ENCODE peak calls at places on chromosomes 6 and 20, in six cellular contexts. C, K, H, Z, V and M are unnamed samples.

GRCh38 chr20:19495905-19496703 is 262.0 kb upstream of the RIN2 start:
- DNase-seq in V (no peak), K (no peak), H (no peak), C (no peak), Z (no peak), M (no peak)

GRCh38 chr6:105587349-105588115 is 184.7 kb upstream of the PREP start:
- DNase-seq in H (no peak), K (peak; percentile 66), Z (peak; percentile 5), C (no peak), V (no peak), M (no peak)

GRCh38 chr6:90859056-90859455 is 272.2 kb upstream of the MAP3K7 start:
- DNase-seq in K (no peak), Z (no peak), C (no peak), V (no peak), H (no peak), M (no peak)

GRCh38 chr20:43916875-43917371 is 2.3 kb downstream of the TOX2 start:
- DNase-seq in Z (no peak), V (no peak), H (no peak), C (no peak), K (peak; percentile 49), M (no peak)

GRCh38 chr20:63626424-63627128 is at the start of gene GMEB2:
- DNase-seq in H (peak; percentile 92), V (peak; percentile 78), K (no peak), C (peak; percentile 96), Z (peak; percentile 86), M (no peak)

GRCh38 chr6:33679761-33680160 is 31.7 kb downstream of the UQCC2 start:
- DNase-seq in C (no peak), K (no peak), Z (no peak), H (no peak), V (no peak), M (no peak)

GRCh38 chr20:3825526-3825925 is 5.2 kb downstream of the AP5S1 start:
- DNase-seq in C (no peak), K (no peak), H (no peak), V (no peak), Z (no peak), M (no peak)

GRCh38 chr20:3011752-3012151 is 31.7 kb upstream of the GNRH2 start:
- DNase-seq in Z (no peak), H (no peak), V (no peak), C (no peak), K (no peak), M (no peak)

GRCh38 chr20:36644032-36644712 is 1.8 kb downstream of the SLA2 start:
- DNase-seq in Z (no peak), K (no peak), H (peak; percentile 64), C (no peak), V (no peak), M (peak; percentile 47)

GRCh38 chr6:149423946-149424440 is 23.9 kb downstream of the SUMO4 start:
- DNase-seq in C (no peak), V (no peak), Z (no peak), H (no peak), K (no peak), M (no peak)

GRCh38 chr20:57612916-57613315 is 7.3 kb downstream of the ZBP1 start:
- DNase-seq in Z (no peak), V (no peak), H (no peak), K (no peak), C (no peak), M (no peak)

GRCh38 chr6:6753301-6753700 is 164.8 kb downstream of the LY86 start:
- DNase-seq in C (no peak), H (no peak), K (no peak), V (no peak), Z (no peak), M (no peak)

GRCh38 chr6:41779793-41780622 is at the start of gene FRS3:
- DNase-seq in K (peak; percentile 57), V (peak; percentile 98), C (peak; percentile 100), Z (peak; percentile 95), H (peak; percentile 98), M (peak; percentile 99)

GRCh38 chr6:68240731-68241130 is 394.4 kb upstream of the ADGRB3 start:
- DNase-seq in V (no peak), H (no peak), C (no peak), K (no peak), Z (no peak), M (no peak)

GRCh38 chr6:781350-781961 is 88.5 kb upstream of the EXOC2 start:
- DNase-seq in C (no peak), K (no peak), H (no peak), V (no peak), Z (no peak), M (no peak)